ENCODE peak calls at places on chromosomes 12 and 14, in six cellular contexts. Q is AG04450; R is stimulated activated CD4-positive, alpha-beta T cell treated with anti-CD3 and anti-CD28 coated beads, Interleukin-12 subunit alpha, Interleukin-12 subunit beta, amount 100 ng/mL, for 4 hours; D is activated CD4-positive, alpha-beta T cell treated with anti-CD3 and anti-CD28 coated beads for 36 hours; G is T-helper 9 cell; A is HTR-8/SVneo. H is an unnamed sample.

GRCh38 chr12:21451529-21451928 is 14.1 kb downstream of the PYROXD1 start:
- DNase-seq in Q (no peak), R (no peak), D (no peak), G (no peak), A (no peak), H (no peak)

GRCh38 chr12:1122803-1123202 is 131.8 kb downstream of the ERC1 start:
- DNase-seq in Q (no peak), R (no peak), D (peak), G (peak), A (no peak), H (peak)

GRCh38 chr14:22556021-22556989 is 32.7 kb downstream of the DAD1 start:
- DNase-seq in Q (peak), R (peak), D (peak), G (peak), A (peak), H (peak)

GRCh38 chr12:102023343-102023930 is 38.4 kb downstream of the WASHC3 start:
- DNase-seq in Q (peak), R (no peak), D (no peak), G (no peak), A (no peak), H (peak)

GRCh38 chr14:58455593-58456265 is 28.2 kb downstream of the KIAA0586 start:
- DNase-seq in Q (no peak), R (no peak), D (no peak), G (no peak), A (peak), H (no peak)

GRCh38 chr14:51323492-51323891 is 83.4 kb downstream of the TMX1 start:
- DNase-seq in Q (no peak), R (no peak), D (no peak), G (no peak), A (no peak), H (no peak)

GRCh38 chr12:85273411-85274075 is 6.5 kb upstream of the ALX1 start:
- DNase-seq in Q (no peak), R (no peak), D (no peak), G (no peak), A (no peak), H (no peak)

GRCh38 chr12:130428116-130428515 is 90.4 kb downstream of the PIWIL1 start:
- DNase-seq in Q (no peak), R (no peak), D (no peak), G (no peak), A (no peak), H (no peak)

GRCh38 chr14:96688629-96689028 is 108.6 kb upstream of the VRK1 start:
- DNase-seq in Q (no peak), R (no peak), D (no peak), G (no peak), A (no peak), H (no peak)

GRCh38 chr12:127928615-127929014 is 338.4 kb upstream of the TMEM132C start:
- DNase-seq in Q (no peak), R (no peak), D (no peak), G (no peak), A (no peak), H (no peak)

GRCh38 chr12:118359541-118359915 is 13.2 kb downstream of the TAOK3 start:
- DNase-seq in Q (no peak), R (no peak), D (peak), G (no peak), A (no peak), H (peak)

GRCh38 chr14:24425704-24426103 is 3.8 kb downstream of the CBLN3 start:
- DNase-seq in Q (no peak), R (no peak), D (no peak), G (no peak), A (no peak), H (peak)

GRCh38 chr12:53196486-53196885 is 10.6 kb downstream of the ITGB7 start:
- DNase-seq in Q (no peak), R (no peak), D (no peak), G (no peak), A (no peak), H (no peak)

GRCh38 chr14:69789118-69789640 is 7.9 kb downstream of the SLC10A1 start:
- DNase-seq in Q (no peak), R (no peak), D (no peak), G (no peak), A (no peak), H (no peak)

GRCh38 chr14:94139006-94139405 is 9.6 kb upstream of the IFI27L2 start:
- DNase-seq in Q (no peak), R (no peak), D (no peak), G (no peak), A (no peak), H (no peak)

GRCh38 chr14:96962337-96962736 is 165.2 kb downstream of the VRK1 start:
- DNase-seq in Q (no peak), R (no peak), D (peak), G (no peak), A (no peak), H (no peak)

GRCh38 chr12:3116106-3116898 is 39.1 kb downstream of the TSPAN9 start:
- DNase-seq in Q (no peak), R (no peak), D (no peak), G (no peak), A (no peak), H (no peak)

GRCh38 chr12:131871677-131872076 is 22.7 kb upstream of the ULK1 start:
- DNase-seq in Q (no peak), R (no peak), D (no peak), G (no peak), A (no peak), H (no peak)

GRCh38 chr14:68244272-68244975 is 424.8 kb downstream of the RAD51B start:
- DNase-seq in Q (no peak), R (no peak), D (no peak), G (no peak), A (no peak), H (no peak)

GRCh38 chr14:57262117-57262516 is 6.6 kb downstream of the EXOC5 start:
- DNase-seq in Q (no peak), R (no peak), D (no peak), G (no peak), A (no peak), H (no peak)

GRCh38 chr12:120224304-120225199 is 23.6 kb upstream of the RPLP0 start:
- DNase-seq in Q (no peak), R (no peak), D (no peak), G (no peak), A (no peak), H (peak)

GRCh38 chr14:105878554-105878953 is 352.2 kb downstream of the TMEM121 start:
- DNase-seq in Q (no peak), R (no peak), D (peak), G (no peak), A (no peak), H (no peak)

H was measured in NCI-H226.